ENCODE peak calls at places on chromosome 7, in nine cellular contexts. Y is transverse colon, O is heart left ventricle, S is esophagus muscularis mucosa, Z is GM12878, U is sigmoid colon, E is spleen, I is IMR-90, L is adrenal gland. B is an unnamed sample.

GRCh38 chr7:157548691-157549265 is 212.0 kb downstream of the DNAJB6 start:
- DNase-seq in E (peak), O (no peak), Y (no peak), L (no peak), Z (no peak), U (peak), I (no peak), S (no peak), B (no peak)

GRCh38 chr7:74203157-74203556 is 6.6 kb upstream of the LAT2 start:
- DNase-seq in U (peak), Z (no peak), S (no peak), I (peak), O (no peak), Y (peak), L (peak), E (peak), B (no peak)

GRCh38 chr7:33250421-33250827 is 121.1 kb downstream of the BBS9 start:
- DNase-seq in L (no peak), Y (no peak), S (no peak), O (no peak), E (no peak), U (no peak), I (peak), Z (no peak), B (no peak)

GRCh38 chr7:124086843-124087242 is 54.0 kb upstream of the TMEM229A start:
- DNase-seq in E (no peak), Z (no peak), I (no peak), O (no peak), S (no peak), U (no peak), L (no peak), Y (no peak), B (no peak)

GRCh38 chr7:43591551-43592180 is 8.8 kb downstream of the STK17A start:
- DNase-seq in L (no peak), Z (no peak), Y (no peak), U (no peak), E (no peak), I (peak), O (no peak), S (no peak), B (no peak)

GRCh38 chr7:55179897-55180682 is 161.3 kb downstream of the EGFR start:
- DNase-seq in E (no peak), Y (no peak), S (no peak), L (no peak), I (no peak), O (no peak), Z (no peak), U (no peak), B (no peak)

GRCh38 chr7:78530351-78530750 is 731.8 kb downstream of the PHTF2 start:
- DNase-seq in S (no peak), Y (no peak), L (no peak), O (no peak), E (no peak), U (no peak), I (peak), Z (no peak), B (no peak)

GRCh38 chr7:108037748-108038147 is 34.8 kb upstream of the LAMB1 start:
- DNase-seq in L (no peak), E (no peak), O (no peak), I (no peak), Y (no peak), U (no peak), Z (no peak), S (no peak), B (no peak)

GRCh38 chr7:107854989-107855388 is 36.0 kb upstream of the DLD start:
- DNase-seq in U (no peak), I (peak), O (no peak), L (no peak), E (no peak), Z (no peak), S (no peak), Y (no peak), B (no peak)

GRCh38 chr7:105643384-105643783 is 62.1 kb upstream of the EFCAB10 start:
- DNase-seq in Z (no peak), Y (no peak), I (no peak), E (no peak), L (no peak), O (peak), U (peak), S (no peak), B (no peak)

GRCh38 chr7:152872745-152873118 is 113.2 kb downstream of the ACTR3B start:
- DNase-seq in I (no peak), U (no peak), L (no peak), E (no peak), Y (no peak), Z (no peak), S (no peak), O (no peak), B (no peak)

DNA sequence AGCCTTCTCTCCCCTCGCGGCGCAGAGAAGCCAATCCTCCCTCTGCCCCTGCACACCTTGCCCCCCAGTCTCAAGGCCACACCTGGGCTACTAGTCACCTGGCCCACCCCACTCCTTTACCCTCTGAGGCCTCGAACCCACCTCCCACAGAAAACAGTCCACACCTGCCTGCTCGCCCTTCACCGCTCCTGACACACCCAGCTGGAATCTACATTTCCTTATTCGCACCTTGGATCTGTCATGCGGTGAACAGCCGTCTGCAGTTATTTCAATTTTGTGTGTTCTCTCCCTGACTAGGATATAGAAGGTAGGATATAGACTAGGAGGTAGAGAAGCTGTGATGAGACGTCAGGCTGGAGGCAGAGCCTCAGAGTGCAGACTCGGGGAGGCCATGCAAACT is 29.4 kb downstream of the SMKR1 start:
- DNase-seq in L (no peak), U (no peak), Y (no peak), Z (no peak), E (peak), O (no peak), I (no peak), S (no peak), B (no peak)
- H3K27ac ChIP-seq in L (no peak), U (no peak), Y (no peak), Z (no peak), E (no peak), O (no peak), I (no peak), S (no peak), B (no peak)

GRCh38 chr7:93883917-93884345 is 6.6 kb downstream of the TFPI2 start:
- DNase-seq in E (no peak), S (no peak), L (no peak), Z (no peak), I (no peak), U (no peak), O (no peak), Y (no peak), B (no peak)
- TF ChIP-seq POLR2A in E (no peak), S (no peak), L (no peak), Z (no peak), I (peak), U (no peak), O (no peak), Y (no peak), B (no peak)

GRCh38 chr7:19143930-19144574 is 1.2 kb downstream of the FERD3L start:
- DNase-seq in I (no peak), U (no peak), E (peak), S (no peak), O (no peak), Y (no peak), Z (no peak), L (no peak), B (no peak)
- H3K4me3 ChIP-seq in I (no peak), U (no peak), E (peak), S (peak), O (no peak), Y (no peak), Z (no peak), L (no peak), B (no peak)

GRCh38 chr7:90230834-90231233 is 14.1 kb upstream of the CFAP69 start:
- DNase-seq in O (no peak), E (no peak), U (no peak), Z (no peak), L (no peak), S (no peak), I (no peak), Y (no peak), B (no peak)
- H3K27ac ChIP-seq in O (no peak), E (no peak), U (no peak), Z (no peak), L (no peak), S (no peak), I (no peak), Y (peak), B (no peak)